ENCODE peak calls at places on chromosomes 4 and X, in four cellular contexts. L is hepatocyte; D is Daoy; E is stimulated activated CD8-positive, alpha-beta memory T cell treated with anti-CD3 and anti-CD28 coated beads, Interleukin-4, amount 100 ng/mL, for 4 hours. T is an unnamed sample.

GRCh38 chrX:14899607-14900006 is 26.4 kb downstream of the MOSPD2 start:
- DNase-seq in D (peak; percentile 34), L (peak; percentile 8), E (no peak), T (peak; percentile 74)

GRCh38 chrX:148681605-148682004 is 181.2 kb downstream of the AFF2 start:
- DNase-seq in L (no peak), D (no peak), E (no peak), T (no peak)

GRCh38 chr4:124641715-124642380 is 70.7 kb downstream of the ANKRD50 start:
- DNase-seq in E (no peak), D (peak; percentile 70), L (no peak), T (peak; percentile 89)

GRCh38 chrX:113512700-113513395 is 672.2 kb upstream of the AMOT start:
- DNase-seq in L (no peak), E (no peak), D (peak; percentile 46), T (peak; percentile 90)

GRCh38 chrX:72130762-72131231 is 918 bp downstream of the RTL5 start:
- DNase-seq in E (no peak), L (no peak), D (no peak), T (no peak)

GRCh38 chrX:151513472-151513871 is 50.0 kb upstream of the PASD1 start:
- DNase-seq in E (no peak), L (no peak), D (no peak), T (no peak)

GRCh38 chr4:44927361-44928061 is 201.2 kb upstream of the GNPDA2 start:
- DNase-seq in D (no peak), L (peak; percentile 54), E (no peak), T (peak; percentile 24)

GRCh38 chr4:186266699-186267467 is 894 bp downstream of the F11 start:
- DNase-seq in D (peak; percentile 7), L (peak; percentile 66), E (no peak), T (no peak)

GRCh38 chr4:158253350-158253980 is 43.2 kb downstream of the TMEM144 start:
- DNase-seq in E (no peak), L (peak; percentile 78), D (peak; percentile 20), T (peak; percentile 49)

GRCh38 chr4:66178901-66179300 is 508.6 kb upstream of the EPHA5 start:
- DNase-seq in L (no peak), E (no peak), D (peak; percentile 43), T (peak; percentile 69)

GRCh38 chr4:185582651-185583400 is 47.5 kb upstream of the PDLIM3 start:
- DNase-seq in L (no peak), D (no peak), E (no peak), T (no peak)

GRCh38 chr4:185717018-185717726 is 94.8 kb downstream of the SORBS2 start:
- DNase-seq in E (no peak), D (no peak), L (no peak), T (no peak)

T was measured in HT1080.